ENCODE peak calls at places on chromosomes 3 and 15, in five cellular contexts. A, K, U, O and D are unnamed samples.

GRCh38 chr3:33063651-33064051 is 33.3 kb downstream of the GLB1 start:
- DNase-seq in A (no peak), K (no peak), U (no peak), O (peak), D (no peak)

GRCh38 chr3:72487078-72487765 is 361.0 kb downstream of the SHQ1 start:
- DNase-seq in A (no peak), K (peak), U (no peak), O (peak), D (peak)

GRCh38 chr3:104126864-104127553 is 1239.7 kb upstream of the ALCAM start:
- DNase-seq in A (no peak), K (no peak), U (no peak), O (no peak), D (no peak)

GRCh38 chr3:138440137-138440536 is 5.7 kb downstream of the ESYT3 start:
- DNase-seq in A (no peak), K (no peak), U (no peak), O (no peak), D (no peak)

GRCh38 chr3:182683335-182684257 is 109.7 kb upstream of the ATP11B start:
- DNase-seq in A (peak), K (peak), U (peak), O (peak), D (peak)

GRCh38 chr3:115667175-115668065 is 44.1 kb downstream of the GAP43 start:
- DNase-seq in A (no peak), K (no peak), U (peak), O (no peak), D (peak)

GRCh38 chr15:83565553-83566159 is 88.3 kb upstream of the ADAMTSL3 start:
- DNase-seq in A (no peak), K (peak), U (peak), O (peak), D (peak)

GRCh38 chr3:126573492-126574117 is 14.9 kb upstream of the C3orf22 start:
- DNase-seq in A (no peak), K (no peak), U (no peak), O (no peak), D (peak)

GRCh38 chr3:31053299-31053698 is 158.8 kb upstream of the GADL1 start:
- DNase-seq in A (no peak), K (no peak), U (no peak), O (no peak), D (no peak)

GRCh38 chr15:94670436-94671034 is 439.2 kb downstream of the MCTP2 start:
- DNase-seq in A (no peak), K (peak), U (peak), O (peak), D (peak)

DNA sequence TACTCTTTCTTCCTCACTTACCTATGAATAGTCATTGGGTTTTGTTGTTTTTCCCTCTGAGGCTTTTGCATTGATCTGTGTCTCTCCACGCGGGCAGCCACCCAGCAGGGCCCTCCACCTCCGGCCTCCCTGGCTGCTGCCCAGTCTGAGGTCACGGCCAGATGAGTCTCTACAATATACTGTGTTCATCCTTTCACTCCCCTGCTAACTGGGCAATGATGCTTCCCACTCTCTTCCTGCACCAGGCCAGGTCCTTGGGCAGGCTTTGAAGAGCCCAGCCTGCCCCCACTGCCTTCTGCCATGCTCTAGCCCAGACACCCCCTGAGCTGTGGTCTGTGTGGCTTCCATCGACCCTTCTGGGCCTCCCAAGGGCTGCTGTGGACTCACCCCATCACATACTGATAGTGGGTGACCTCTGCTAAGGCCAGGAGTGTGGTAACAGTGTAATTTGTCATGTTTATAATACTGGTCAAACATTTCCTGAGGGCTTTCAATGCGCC is 18.0 kb downstream of the PDIA5 start:
- DNase-seq in A (no peak), K (no peak), U (no peak), O (no peak), D (no peak)
- TF ChIP-seq CTCF in A (no peak), K (no peak), U (no peak), O (no peak), D (no peak)

DNA sequence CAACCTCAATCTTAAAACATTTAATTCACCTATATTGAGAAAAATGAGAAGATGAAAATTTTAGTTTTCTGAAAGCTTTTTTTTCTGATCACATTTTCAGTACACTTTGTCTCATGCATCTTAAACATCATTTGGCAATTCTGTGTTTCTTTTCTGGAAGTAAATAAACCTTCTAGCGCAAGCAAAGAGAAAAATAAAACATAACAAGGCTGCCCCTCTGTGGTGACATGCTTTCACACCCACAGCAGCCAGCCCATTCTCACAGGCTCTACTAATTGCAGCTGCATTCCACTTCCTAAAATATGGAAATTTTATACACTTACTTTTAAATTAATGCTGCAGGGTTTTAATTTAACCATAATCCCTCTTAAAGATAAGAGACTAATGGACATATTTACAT is 90.0 kb downstream of the NEK10 start:
- DNase-seq in A (no peak), K (no peak), U (peak), O (peak), D (peak)
- TF ChIP-seq CTCF in A (no peak), K (peak), U (peak), O (peak), D (peak)

GRCh38 chr15:91522609-91523332 is 330.7 kb upstream of the SLCO3A1 start:
- DNase-seq in A (no peak), K (no peak), U (peak), O (peak), D (peak)
- TF ChIP-seq CTCF in A (no peak), K (no peak), U (peak), O (peak), D (no peak)

GRCh38 chr3:172885704-172886103 is 135.2 kb downstream of the ECT2 start:
- DNase-seq in A (no peak), K (no peak), U (no peak), O (no peak), D (no peak)
- TF ChIP-seq CTCF in A (no peak), K (no peak), U (no peak), O (no peak), D (no peak)

GRCh38 chr3:120419797-120420196 is 31.0 kb downstream of the FSTL1 start:
- DNase-seq in A (no peak), K (no peak), U (no peak), O (no peak), D (no peak)

GRCh38 chr3:120418866-120419490 is 31.8 kb downstream of the FSTL1 start:
- DNase-seq in A (peak), K (peak), U (peak), O (peak), D (peak)

GRCh38 chr3:120420360-120420759 is 30.4 kb downstream of the FSTL1 start:
- DNase-seq in A (no peak), K (no peak), U (no peak), O (no peak), D (no peak)

GRCh38 chr3:120423432-120423831 is 27.4 kb downstream of the FSTL1 start:
- DNase-seq in A (no peak), K (no peak), U (no peak), O (no peak), D (no peak)

GRCh38 chr3:120420855-120421570 is 29.8 kb downstream of the FSTL1 start:
- DNase-seq in A (no peak), K (no peak), U (no peak), O (peak), D (peak)
- TF ChIP-seq CTCF in A (no peak), K (no peak), U (no peak), O (peak), D (peak)

DNA sequence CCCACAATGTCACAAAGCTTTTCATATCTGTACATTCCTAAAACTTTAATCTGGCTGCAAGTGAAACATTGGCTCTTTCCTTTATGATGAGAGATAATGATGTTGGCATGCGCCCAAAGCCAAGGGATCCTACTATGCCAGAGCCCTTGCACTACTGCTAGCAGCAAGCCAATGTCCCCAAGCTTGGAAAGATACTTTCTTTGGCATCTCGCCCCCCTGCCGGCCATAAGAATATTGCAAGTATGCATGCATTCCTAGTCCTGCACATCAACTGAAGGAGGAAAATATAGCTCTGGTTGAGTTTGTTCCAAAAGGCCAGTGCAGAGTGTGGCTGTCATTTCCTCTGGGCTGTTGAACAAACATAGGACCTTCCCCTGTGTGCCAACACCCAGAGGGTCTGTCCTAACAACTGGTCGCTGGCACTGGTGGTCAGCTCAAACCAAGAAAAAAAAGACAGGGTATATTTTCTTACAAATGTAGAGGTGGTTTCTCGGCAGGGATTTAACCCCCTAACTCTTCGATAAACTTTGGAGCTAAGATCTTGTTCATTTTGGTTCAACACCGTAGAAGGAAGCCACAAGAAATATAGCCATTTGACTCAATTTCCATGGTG is 120.9 kb upstream of the ZBED2 start:
- DNase-seq in A (peak), K (no peak), U (peak), O (peak), D (no peak)
- TF ChIP-seq CTCF in A (peak), K (peak), U (peak), O (peak), D (peak)

GRCh38 chr3:119420196-119420595 is 43.2 kb downstream of the TMEM39A start:
- DNase-seq in A (no peak), K (no peak), U (peak), O (no peak), D (no peak)
- TF ChIP-seq CTCF in A (no peak), K (peak), U (peak), O (peak), D (peak)

DNA sequence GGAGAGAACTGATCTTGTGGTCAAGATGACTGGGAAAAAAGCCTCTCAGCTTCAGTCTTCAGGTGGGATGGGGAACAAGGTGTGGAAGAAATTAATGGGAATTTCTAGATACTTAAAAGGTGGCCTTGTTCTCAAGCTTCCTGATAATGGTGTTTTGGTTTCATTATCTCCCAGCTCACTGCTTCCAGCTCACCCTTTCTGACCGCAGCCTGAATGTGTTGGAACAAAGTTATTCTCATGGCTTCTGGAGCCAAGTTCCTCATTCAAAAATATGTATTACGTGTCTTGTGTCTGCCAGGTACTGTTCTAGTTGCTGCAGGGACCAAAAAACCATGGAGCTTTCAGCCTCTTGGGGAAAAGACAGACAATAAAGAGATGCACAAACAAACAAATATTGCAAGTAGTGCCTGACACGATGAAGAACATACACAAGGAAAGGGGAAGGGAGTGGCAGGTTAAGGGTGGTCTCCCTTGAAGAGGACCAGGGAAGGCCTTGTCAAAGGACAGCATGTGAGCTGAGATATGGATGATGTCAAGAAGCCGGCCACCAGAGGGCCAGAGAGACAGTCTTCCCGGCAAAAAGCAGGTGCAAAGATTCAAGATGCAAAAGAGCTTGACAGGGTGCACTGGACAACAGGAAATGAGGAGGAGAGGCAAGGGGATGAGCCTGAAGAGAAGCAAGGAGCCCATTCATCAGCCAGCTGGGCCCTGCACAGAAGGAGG is 35.5 kb downstream of the ARRDC4 start:
- DNase-seq in A (no peak), K (no peak), U (peak), O (no peak), D (peak)
- TF ChIP-seq CTCF in A (no peak), K (no peak), U (peak), O (no peak), D (peak)

DNA sequence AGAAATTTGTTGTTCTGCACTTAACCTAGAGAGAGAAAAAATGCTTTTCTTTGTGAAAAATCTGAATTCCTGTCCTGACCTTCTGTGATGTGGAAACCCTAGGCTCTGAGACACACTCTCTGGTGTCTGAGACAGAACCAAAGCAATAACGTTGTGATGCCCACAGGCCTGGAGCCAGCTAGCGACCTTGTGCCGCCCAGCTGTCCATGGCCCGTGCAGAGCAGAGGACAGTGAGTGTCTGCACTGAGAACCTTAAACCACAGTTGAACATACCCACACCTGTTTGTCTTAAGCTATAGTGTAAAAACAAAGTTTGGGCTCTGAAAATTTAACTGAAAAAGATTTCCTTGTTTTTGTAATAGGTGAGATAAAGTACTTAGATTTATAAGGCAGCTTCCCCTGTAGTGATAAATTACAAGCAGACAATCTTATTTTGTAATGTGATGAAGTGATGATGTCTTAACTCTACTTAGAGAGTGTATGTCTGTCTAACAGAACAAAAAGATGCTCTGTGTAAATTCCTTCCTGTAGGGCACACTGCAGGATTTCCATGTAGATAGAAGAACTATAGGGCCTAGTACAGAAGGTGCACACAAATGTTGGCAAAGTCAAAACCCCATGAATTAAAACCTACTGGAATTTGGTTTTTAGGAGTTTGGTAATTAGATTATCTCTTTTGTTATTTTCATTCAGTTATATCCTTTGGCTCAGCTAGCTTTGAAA is 62.7 kb downstream of the SNRK start:
- DNase-seq in A (no peak), K (no peak), U (no peak), O (no peak), D (no peak)
- TF ChIP-seq CTCF in A (no peak), K (no peak), U (no peak), O (no peak), D (no peak)